ENCODE peak calls at places on chromosomes 1 and 21, in five cellular contexts. L, I, O, J and N are unnamed samples.

GRCh38 chr1:223721658-223722606 is 9.6 kb downstream of the CAPN2 start:
- DNase-seq in I (no peak), J (no peak), O (no peak), L (no peak), N (no peak)

GRCh38 chr1:233442392-233442791 is 114.9 kb downstream of the MAP3K21 start:
- DNase-seq in O (no peak), I (no peak), J (no peak), L (no peak), N (no peak)

GRCh38 chr1:97721221-97721620 is 199.6 kb downstream of the DPYD start:
- DNase-seq in J (no peak), I (no peak), O (no peak), L (no peak), N (no peak)

GRCh38 chr1:69196071-69196470 is 371.7 kb upstream of the LRRC7 start:
- DNase-seq in L (no peak), J (no peak), O (no peak), I (no peak), N (no peak)

GRCh38 chr21:31343680-31344480 is at the start of gene TIAM1:
- DNase-seq in O (peak), J (no peak), I (no peak), L (no peak), N (peak)

GRCh38 chr1:975896-976683 is 5.8 kb downstream of the PERM1 start:
- DNase-seq in I (peak), L (peak), J (no peak), O (peak), N (no peak)

GRCh38 chr1:9655836-9656235 is 4.3 kb downstream of the PIK3CD start:
- DNase-seq in I (no peak), O (no peak), L (no peak), J (no peak), N (no peak)

GRCh38 chr1:45793942-45794604 is 9.3 kb upstream of the MAST2 start:
- DNase-seq in J (no peak), O (no peak), L (no peak), I (no peak), N (no peak)

GRCh38 chr1:28510350-28511223 is 4.7 kb downstream of the RCC1 start:
- DNase-seq in I (no peak), L (no peak), O (no peak), J (no peak), N (no peak)

GRCh38 chr1:164671597-164672327 is 112.8 kb downstream of the PBX1 start:
- DNase-seq in L (no peak), J (no peak), O (no peak), I (no peak), N (no peak)

GRCh38 chr1:29563092-29563491 is 326.8 kb downstream of the PTPRU start:
- DNase-seq in J (no peak), L (no peak), O (no peak), I (no peak), N (no peak)

GRCh38 chr1:32895325-32896215 is 5.6 kb downstream of the TMEM54 start:
- DNase-seq in I (no peak), O (peak), J (no peak), L (no peak), N (no peak)

GRCh38 chr1:27394282-27394658 is 1.8 kb downstream of the GPR3 start:
- DNase-seq in I (no peak), O (no peak), J (no peak), L (no peak), N (no peak)

GRCh38 chr21:35138665-35139381 is 89.7 kb upstream of the RUNX1 start:
- DNase-seq in I (peak), J (no peak), L (peak), O (no peak), N (no peak)

GRCh38 chr1:63173161-63173560 is 149.2 kb upstream of the FOXD3 start:
- DNase-seq in I (no peak), L (no peak), J (no peak), O (no peak), N (no peak)

GRCh38 chr1:209600541-209600940 is 17.0 kb downstream of the CAMK1G start:
- DNase-seq in I (no peak), O (no peak), J (no peak), L (no peak), N (no peak)

GRCh38 chr1:13801711-13802486 is 101.9 kb downstream of the PRDM2 start:
- DNase-seq in L (no peak), I (peak), J (no peak), O (no peak), N (no peak)

GRCh38 chr1:173164686-173165085 is 42.4 kb downstream of the TNFSF4 start:
- DNase-seq in I (no peak), O (no peak), L (no peak), J (no peak), N (peak)

GRCh38 chr1:58837886-58838285 is 54.0 kb upstream of the JUN start:
- DNase-seq in I (no peak), L (no peak), O (no peak), J (no peak), N (no peak)

GRCh38 chr1:7582439-7582972 is 188.6 kb upstream of the VAMP3 start:
- DNase-seq in L (no peak), O (no peak), J (no peak), I (no peak), N (no peak)

GRCh38 chr1:7915826-7916225 is 24.8 kb downstream of the TNFRSF9 start:
- DNase-seq in O (no peak), I (no peak), L (no peak), J (no peak), N (no peak)

GRCh38 chr1:204961765-204962419 is 81.1 kb upstream of the CNTN2 start:
- DNase-seq in I (no peak), O (no peak), J (no peak), L (no peak), N (no peak)

GRCh38 chr1:14366361-14367018 is 232.0 kb upstream of the KAZN start:
- DNase-seq in O (peak), L (no peak), I (no peak), J (no peak), N (peak)

GRCh38 chr1:175771301-175771700 is 27.9 kb upstream of the TNR start:
- DNase-seq in L (no peak), J (no peak), O (no peak), I (no peak), N (no peak)

GRCh38 chr1:229434005-229434640 is at the start of gene ACTA1:
- DNase-seq in I (peak), J (no peak), O (no peak), L (no peak), N (peak)

GRCh38 chr1:173451981-173452380 is 25.2 kb upstream of the PRDX6 start:
- DNase-seq in L (no peak), O (no peak), J (no peak), I (no peak), N (no peak)

GRCh38 chr21:41295721-41296254 is 20.8 kb upstream of the FAM3B start:
- DNase-seq in I (no peak), O (no peak), J (no peak), L (no peak), N (no peak)

GRCh38 chr1:165842363-165843129 is 15.1 kb downstream of the UCK2 start:
- DNase-seq in J (no peak), L (no peak), O (no peak), I (peak), N (no peak)

GRCh38 chr1:162178432-162178831 is 108.9 kb downstream of the NOS1AP start:
- DNase-seq in L (no peak), J (no peak), O (no peak), I (no peak), N (no peak)

GRCh38 chr1:209062081-209062480 is 521.4 kb upstream of the CAMK1G start:
- DNase-seq in L (no peak), I (no peak), J (no peak), O (no peak), N (no peak)

GRCh38 chr1:112461200-112461871 is 47.4 kb upstream of the WNT2B start:
- DNase-seq in J (no peak), O (no peak), I (no peak), L (no peak), N (no peak)

GRCh38 chr1:221381858-221382623 is 359.8 kb downstream of the DUSP10 start:
- DNase-seq in I (no peak), J (no peak), O (no peak), L (no peak), N (no peak)

GRCh38 chr1:94418664-94419655 is 771 bp downstream of the ABCD3 start:
- DNase-seq in I (peak), L (peak), J (no peak), O (peak), N (no peak)

GRCh38 chr1:19009882-19010321 is 53.4 kb upstream of the IFFO2 start:
- DNase-seq in I (no peak), O (no peak), J (no peak), L (no peak), N (peak)

GRCh38 chr1:82733645-82734044 is 932.9 kb downstream of the ADGRL2 start:
- DNase-seq in J (no peak), L (no peak), O (no peak), I (no peak), N (no peak)

GRCh38 chr1:248596615-248597014 is 885 bp downstream of the OR2T10 start:
- DNase-seq in O (no peak), I (peak), L (no peak), J (no peak), N (no peak)

GRCh38 chr1:60281360-60281932 is 207.9 kb upstream of the C1orf87 start:
- DNase-seq in O (peak), I (peak), L (peak), J (peak), N (peak)

GRCh38 chr1:209048961-209049669 is 534.4 kb upstream of the CAMK1G start:
- DNase-seq in J (no peak), I (no peak), O (no peak), L (no peak), N (no peak)

GRCh38 chr1:169271094-169271493 is 96.5 kb downstream of the NME7 start:
- DNase-seq in J (no peak), L (peak), I (no peak), O (no peak), N (no peak)

GRCh38 chr1:150267896-150268295 is 920 bp downstream of the APH1A start:
- DNase-seq in I (no peak), J (no peak), L (no peak), O (no peak), N (no peak)

GRCh38 chr1:91683598-91683951 is 182.9 kb downstream of the CDC7 start:
- DNase-seq in J (no peak), O (no peak), L (no peak), I (no peak), N (peak)
- TF ChIP-seq TAF1 in J (no peak), O (no peak), L (no peak), I (no peak), N (no peak)

DNA sequence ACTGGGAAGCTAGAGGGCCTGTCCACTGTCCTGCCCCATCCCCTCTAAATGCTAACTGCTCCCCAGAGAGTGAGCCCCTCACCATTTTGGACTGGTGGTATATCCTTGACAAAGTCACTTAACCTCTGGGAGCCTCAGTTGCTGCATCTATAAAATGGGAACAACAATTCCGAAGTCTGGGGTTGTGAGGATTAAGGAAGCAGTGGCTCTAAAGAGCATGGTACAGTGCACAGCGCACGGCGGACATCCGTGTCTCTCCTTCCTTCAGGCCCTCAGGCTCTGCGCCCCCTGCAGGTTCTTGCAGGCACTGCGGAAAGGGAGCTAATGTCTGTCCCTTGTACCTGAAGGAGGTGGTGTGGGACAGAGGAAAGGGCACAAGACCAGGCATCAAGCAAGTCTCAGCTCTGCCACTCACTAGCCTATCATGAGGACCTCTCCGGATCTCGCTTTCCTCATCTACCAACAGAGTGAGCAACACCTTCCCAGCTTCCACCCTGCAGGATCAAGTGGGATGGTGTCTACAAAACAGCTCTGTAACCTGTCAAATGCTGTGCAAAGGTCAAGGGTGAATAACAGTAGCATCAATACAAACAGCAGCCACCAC is 20.1 kb downstream of the ECE1 start:
- DNase-seq in L (peak), I (peak), J (peak), O (peak), N (peak)
- TF ChIP-seq TAF1 in L (no peak), I (no peak), J (no peak), O (no peak), N (no peak)

GRCh38 chr21:17796503-17796902 is 22.7 kb downstream of the C21orf91 start:
- DNase-seq in L (no peak), O (no peak), J (no peak), I (no peak), N (no peak)
- TF ChIP-seq TAF1 in L (no peak), O (no peak), J (no peak), I (no peak), N (no peak)

GRCh38 chr1:107964397-107965111 is 426 bp downstream of the VAV3 start:
- DNase-seq in I (no peak), J (no peak), O (peak), L (peak), N (no peak)
- TF ChIP-seq TAF1 in I (no peak), J (no peak), O (no peak), L (no peak), N (peak)

GRCh38 chr1:25805863-25806225 is 5.9 kb downstream of the SELENON start:
- DNase-seq in O (no peak), I (no peak), J (no peak), L (no peak), N (no peak)
- TF ChIP-seq TAF1 in O (no peak), I (no peak), J (no peak), L (no peak), N (no peak)

DNA sequence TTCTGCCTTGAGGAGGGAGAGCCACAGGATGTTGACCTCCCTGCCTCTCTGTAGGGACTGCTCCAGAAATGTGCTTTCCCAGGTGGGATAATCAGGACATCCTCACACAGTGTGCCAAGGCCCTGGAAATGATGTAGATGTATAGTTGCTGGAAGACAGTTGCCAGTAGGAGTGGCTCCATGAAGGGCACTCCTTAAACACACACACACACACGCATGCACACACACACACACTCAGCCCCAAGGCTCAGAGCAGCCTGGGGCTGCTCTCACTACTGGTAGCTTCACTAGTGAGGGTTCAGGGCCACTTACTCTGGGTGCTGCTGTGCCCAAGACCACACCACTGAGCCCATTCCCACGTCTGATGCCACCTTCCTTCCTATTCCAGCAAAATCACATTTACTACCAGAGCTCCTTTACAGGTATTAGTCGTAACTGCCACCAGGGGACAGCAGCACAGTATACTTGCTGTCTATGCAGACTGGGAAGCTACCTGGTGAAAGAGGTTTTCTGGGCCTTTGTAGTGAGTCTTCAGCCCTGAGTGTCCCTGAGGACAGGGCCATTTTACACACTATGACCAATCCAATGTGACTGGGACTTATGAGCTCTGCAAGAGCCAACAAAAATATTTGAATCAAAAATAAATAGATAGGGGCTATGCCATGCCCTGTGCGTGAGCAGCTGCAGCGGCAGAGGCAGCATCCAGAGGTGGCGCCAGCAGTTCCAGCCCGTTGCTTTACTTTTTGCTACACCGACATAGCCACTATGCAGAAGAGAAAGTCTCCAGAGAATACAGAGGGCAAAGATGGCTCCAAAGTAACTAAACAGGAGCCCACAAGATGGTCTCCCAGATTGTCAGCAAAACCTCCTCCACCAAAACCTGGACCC is 15.0 kb downstream of the CRNN start:
- DNase-seq in I (no peak), J (no peak), L (no peak), O (no peak), N (no peak)
- TF ChIP-seq TAF1 in I (no peak), J (no peak), L (no peak), O (no peak), N (no peak)